ENCODE peak calls at places on chromosomes 12 and 14, in ten cellular contexts. D, N, X, U, O, A, Y, Q, M and C are unnamed samples.

GRCh38 chr12:127170271-127171180 is 1096.4 kb upstream of the TMEM132C start:
- DNase-seq in D (no peak), N (no peak), X (no peak), U (no peak), O (no peak), A (peak; percentile 34), Y (no peak), Q (no peak), M (no peak), C (peak; percentile 76)

GRCh38 chr12:25322918-25323773 is 72.4 kb upstream of the KRAS start:
- DNase-seq in D (no peak), N (no peak), X (no peak), U (no peak), O (peak; percentile 37), A (no peak), Y (no peak), Q (peak; percentile 6), M (no peak), C (peak; percentile 54)

GRCh38 chr14:101017806-101018560 is 114.5 kb upstream of the RTL1 start:
- DNase-seq in D (peak; percentile 4), N (no peak), X (no peak), U (no peak), O (no peak), A (no peak), Y (no peak), Q (no peak), M (no peak), C (no peak)

GRCh38 chr14:23153891-23154796 is 29.3 kb downstream of the SLC7A8 start:
- DNase-seq in D (peak; percentile 87), N (no peak), X (peak; percentile 87), U (peak; percentile 31), O (peak; percentile 42), A (no peak), Y (no peak), Q (no peak), M (peak; percentile 6), C (peak; percentile 96)

GRCh38 chr14:68442828-68443460 is 349.9 kb downstream of the ZFP36L1 start:
- DNase-seq in D (no peak), N (no peak), X (no peak), U (no peak), O (peak; percentile 31), A (no peak), Y (no peak), Q (no peak), M (no peak), C (peak; percentile 42)

GRCh38 chr14:90416649-90417237 is 19.9 kb downstream of the CALM1 start:
- DNase-seq in D (no peak), N (no peak), X (no peak), U (no peak), O (no peak), A (no peak), Y (no peak), Q (no peak), M (no peak), C (no peak)

GRCh38 chr12:106758349-106758951 is 16.0 kb upstream of the RIC8B start:
- DNase-seq in D (peak; percentile 81), N (no peak), X (no peak), U (no peak), O (no peak), A (no peak), Y (no peak), Q (no peak), M (no peak), C (no peak)

GRCh38 chr12:38697290-38697689 is 208.1 kb downstream of the CPNE8 start:
- DNase-seq in D (no peak), N (no peak), X (no peak), U (no peak), O (no peak), A (no peak), Y (no peak), Q (no peak), M (no peak), C (no peak)

GRCh38 chr12:105820407-105821140 is 318.2 kb downstream of the NUAK1 start:
- DNase-seq in D (no peak), N (no peak), X (no peak), U (no peak), O (no peak), A (no peak), Y (no peak), Q (peak; percentile 10), M (no peak), C (peak; percentile 40)

GRCh38 chr12:132218915-132219314 is 74.7 kb downstream of the NOC4L start:
- DNase-seq in D (no peak), N (no peak), X (peak; percentile 73), U (peak; percentile 53), O (no peak), A (no peak), Y (no peak), Q (no peak), M (peak; percentile 61), C (no peak)

GRCh38 chr12:6038160-6038559 is 86.3 kb downstream of the VWF start:
- DNase-seq in D (peak; percentile 74), N (no peak), X (peak; percentile 91), U (peak; percentile 53), O (peak; percentile 69), A (peak; percentile 57), Y (peak; percentile 71), Q (peak; percentile 62), M (peak; percentile 71), C (peak; percentile 34)

GRCh38 chr14:90274808-90275454 is 18.6 kb downstream of the PSMC1 start:
- DNase-seq in D (no peak), N (no peak), X (no peak), U (peak; percentile 54), O (peak; percentile 84), A (peak; percentile 8), Y (no peak), Q (no peak), M (peak; percentile 45), C (peak; percentile 63)